ENCODE peak calls at places on chromosomes 5 and 9, in ten cellular contexts. H is CD4-positive, alpha-beta T cell; F is pancreas; O is astrocyte of the cerebellum; M is OCI-LY7; U is glutamatergic neuron; C is astrocyte of the spinal cord; Q is HFF-Myc; P is adrenal gland; S is cardiac muscle cell. G is an unnamed sample.

GRCh38 chr5:180067986-180068385 is 3.6 kb downstream of the RNF130 start:
- DNase-seq in H (no peak), F (no peak), O (no peak), M (no peak), U (no peak), C (no peak), Q (no peak), P (no peak), S (no peak), G (peak)

GRCh38 chr5:40027395-40027794 is 602.6 kb upstream of the DAB2 start:
- DNase-seq in H (no peak), F (no peak), O (no peak), M (no peak), U (no peak), C (no peak), Q (no peak), P (no peak), S (no peak), G (no peak)

GRCh38 chr9:125397736-125398135 is 136.1 kb downstream of the GAPVD1 start:
- DNase-seq in H (no peak), F (no peak), O (no peak), M (no peak), U (no peak), C (no peak), Q (no peak), P (no peak), S (no peak), G (no peak)

GRCh38 chr5:147699496-147700088 is 82.9 kb downstream of the JAKMIP2 start:
- DNase-seq in H (no peak), F (no peak), O (no peak), M (no peak), U (no peak), C (no peak), Q (no peak), P (no peak), S (no peak), G (no peak)

GRCh38 chr5:142938201-142938600 is 168.0 kb downstream of the ARHGAP26 start:
- DNase-seq in H (no peak), F (no peak), O (no peak), M (no peak), U (no peak), C (no peak), Q (no peak), P (no peak), S (no peak), G (no peak)

GRCh38 chr5:174533771-174534221 is 190.6 kb upstream of the MSX2 start:
- DNase-seq in H (no peak), F (no peak), O (peak), M (no peak), U (no peak), C (peak), Q (peak), P (no peak), S (no peak), G (no peak)

GRCh38 chr9:35510745-35511428 is 21.0 kb downstream of the RUSC2 start:
- DNase-seq in H (no peak), F (no peak), O (peak), M (no peak), U (no peak), C (peak), Q (peak), P (peak), S (no peak), G (no peak)

GRCh38 chr5:132979367-132979935 is 16.0 kb upstream of the AFF4 start:
- DNase-seq in H (no peak), F (no peak), O (no peak), M (no peak), U (no peak), C (peak), Q (no peak), P (no peak), S (no peak), G (no peak)

GRCh38 chr5:139272471-139273321 is 20.8 kb upstream of the MATR3 start:
- DNase-seq in H (no peak), F (no peak), O (no peak), M (peak), U (no peak), C (peak), Q (no peak), P (no peak), S (no peak), G (peak)

GRCh38 chr5:151126199-151126645 is 31.4 kb downstream of the ANXA6 start:
- DNase-seq in H (peak), F (peak), O (peak), M (peak), U (peak), C (peak), Q (peak), P (peak), S (peak), G (peak)

GRCh38 chr5:75412111-75412990 is 75.3 kb downstream of the HMGCR start:
- DNase-seq in H (no peak), F (no peak), O (peak), M (no peak), U (no peak), C (peak), Q (no peak), P (no peak), S (no peak), G (no peak)

GRCh38 chr5:104088876-104089778 is 526.5 kb upstream of the NUDT12 start:
- DNase-seq in H (no peak), F (no peak), O (peak), M (no peak), U (no peak), C (peak), Q (no peak), P (no peak), S (no peak), G (peak)

GRCh38 chr9:72931437-72931836 is 21.4 kb downstream of the ALDH1A1 start:
- DNase-seq in H (no peak), F (no peak), O (no peak), M (no peak), U (no peak), C (no peak), Q (no peak), P (no peak), S (no peak), G (no peak)

GRCh38 chr9:132503116-132503515 is 79.3 kb upstream of the BARHL1 start:
- DNase-seq in H (no peak), F (no peak), O (no peak), M (no peak), U (no peak), C (no peak), Q (no peak), P (no peak), S (no peak), G (no peak)

GRCh38 chr5:173866249-173867172 is 21.6 kb upstream of the CPEB4 start:
- DNase-seq in H (no peak), F (no peak), O (no peak), M (no peak), U (peak), C (no peak), Q (no peak), P (no peak), S (no peak), G (no peak)

GRCh38 chr5:151926186-151926585 is 1.5 kb upstream of the GLRA1 start:
- DNase-seq in H (no peak), F (no peak), O (no peak), M (no peak), U (no peak), C (no peak), Q (no peak), P (no peak), S (no peak), G (no peak)

GRCh38 chr9:109167716-109168115 is 667 bp upstream of the FRRS1L start:
- DNase-seq in H (no peak), F (no peak), O (no peak), M (no peak), U (no peak), C (no peak), Q (no peak), P (no peak), S (no peak), G (no peak)

GRCh38 chr9:134371731-134372130 is 45.5 kb downstream of the RXRA start:
- DNase-seq in H (no peak), F (no peak), O (no peak), M (no peak), U (no peak), C (no peak), Q (no peak), P (peak), S (no peak), G (no peak)

GRCh38 chr5:135020111-135020895 is 13.7 kb downstream of the PITX1 start:
- DNase-seq in H (no peak), F (peak), O (no peak), M (no peak), U (peak), C (no peak), Q (no peak), P (no peak), S (no peak), G (no peak)

GRCh38 chr9:114350636-114351396 is 21.1 kb downstream of the ORM2 start:
- DNase-seq in H (no peak), F (no peak), O (no peak), M (no peak), U (no peak), C (no peak), Q (no peak), P (no peak), S (no peak), G (no peak)

GRCh38 chr5:180802325-180803180 is at the start of gene MGAT1:
- DNase-seq in H (peak), F (peak), O (no peak), M (peak), U (peak), C (peak), Q (no peak), P (peak), S (peak), G (peak)

GRCh38 chr5:158140120-158140778 is 281.3 kb upstream of the CLINT1 start:
- DNase-seq in H (no peak), F (no peak), O (no peak), M (no peak), U (peak), C (no peak), Q (no peak), P (peak), S (no peak), G (no peak)

GRCh38 chr9:88179080-88179521 is 40.8 kb upstream of the SPATA31C2 start:
- DNase-seq in H (no peak), F (no peak), O (no peak), M (no peak), U (no peak), C (no peak), Q (no peak), P (peak), S (no peak), G (no peak)

GRCh38 chr5:20353481-20353880 is 365.5 kb upstream of the CDH18 start:
- DNase-seq in H (no peak), F (no peak), O (no peak), M (no peak), U (no peak), C (no peak), Q (no peak), P (no peak), S (no peak), G (no peak)

GRCh38 chr9:95131023-95131943 is 186.2 kb downstream of the FANCC start:
- DNase-seq in H (peak), F (peak), O (peak), M (peak), U (peak), C (peak), Q (peak), P (peak), S (peak), G (peak)

GRCh38 chr9:132266017-132266416 is 88.8 kb downstream of the SETX start:
- DNase-seq in H (no peak), F (no peak), O (no peak), M (no peak), U (no peak), C (no peak), Q (no peak), P (no peak), S (no peak), G (no peak)

GRCh38 chr5:91318727-91319126 is 64.4 kb downstream of the ARRDC3 start:
- DNase-seq in H (no peak), F (no peak), O (no peak), M (no peak), U (no peak), C (no peak), Q (no peak), P (no peak), S (no peak), G (no peak)

GRCh38 chr5:96745844-96746531 is 61.8 kb downstream of the ERAP1 start:
- DNase-seq in H (no peak), F (no peak), O (no peak), M (no peak), U (no peak), C (no peak), Q (peak), P (no peak), S (no peak), G (peak)

GRCh38 chr9:83471223-83471622 is 67.0 kb downstream of the FRMD3 start:
- DNase-seq in H (no peak), F (no peak), O (no peak), M (no peak), U (no peak), C (no peak), Q (no peak), P (no peak), S (no peak), G (no peak)

GRCh38 chr5:149904977-149905376 is 39.6 kb downstream of the PDE6A start:
- DNase-seq in H (no peak), F (no peak), O (no peak), M (no peak), U (no peak), C (no peak), Q (no peak), P (no peak), S (no peak), G (no peak)

GRCh38 chr5:10585120-10585915 is 21.4 kb downstream of the ANKRD33B start:
- DNase-seq in H (no peak), F (no peak), O (no peak), M (no peak), U (no peak), C (no peak), Q (no peak), P (no peak), S (no peak), G (no peak)

GRCh38 chr5:120740989-120741388 is 276.9 kb downstream of the PRR16 start:
- DNase-seq in H (no peak), F (no peak), O (no peak), M (no peak), U (no peak), C (no peak), Q (no peak), P (no peak), S (no peak), G (no peak)

GRCh38 chr5:120730214-120730613 is 266.1 kb downstream of the PRR16 start:
- DNase-seq in H (no peak), F (no peak), O (no peak), M (no peak), U (no peak), C (no peak), Q (no peak), P (no peak), S (no peak), G (no peak)

GRCh38 chr5:120738568-120738967 is 274.5 kb downstream of the PRR16 start:
- DNase-seq in H (no peak), F (no peak), O (no peak), M (no peak), U (no peak), C (no peak), Q (no peak), P (no peak), S (no peak), G (no peak)

GRCh38 chr5:120734033-120734432 is 269.9 kb downstream of the PRR16 start:
- DNase-seq in H (no peak), F (no peak), O (peak), M (no peak), U (peak), C (peak), Q (peak), P (no peak), S (no peak), G (no peak)

DNA sequence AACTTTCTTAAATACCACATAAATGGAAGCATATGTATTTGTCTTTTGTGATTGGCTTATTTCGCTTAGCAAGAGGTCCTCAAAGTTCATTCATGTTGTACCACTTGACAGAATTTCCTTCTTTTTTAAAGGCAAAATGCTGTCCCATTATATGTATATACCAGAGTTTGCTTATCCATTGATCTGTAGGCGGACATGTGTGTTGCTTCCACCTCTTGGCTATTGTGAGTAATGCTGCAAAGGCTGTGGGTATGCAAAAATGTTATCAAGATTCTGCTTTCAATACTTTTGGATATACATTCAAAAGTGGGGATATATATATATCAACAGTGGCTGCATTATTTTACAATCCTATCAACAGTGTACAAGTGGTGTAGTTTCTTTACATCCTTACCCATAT is 271.0 kb downstream of the PRR16 start:
- DNase-seq in H (no peak), F (no peak), O (no peak), M (no peak), U (no peak), C (no peak), Q (no peak), P (no peak), S (no peak), G (no peak)
- TF ChIP-seq CTCF in H (no peak), F (no peak), O (no peak), M (no peak), U (no peak), C (peak), Q (no peak), P (no peak), S (no peak), G (no peak)

DNA sequence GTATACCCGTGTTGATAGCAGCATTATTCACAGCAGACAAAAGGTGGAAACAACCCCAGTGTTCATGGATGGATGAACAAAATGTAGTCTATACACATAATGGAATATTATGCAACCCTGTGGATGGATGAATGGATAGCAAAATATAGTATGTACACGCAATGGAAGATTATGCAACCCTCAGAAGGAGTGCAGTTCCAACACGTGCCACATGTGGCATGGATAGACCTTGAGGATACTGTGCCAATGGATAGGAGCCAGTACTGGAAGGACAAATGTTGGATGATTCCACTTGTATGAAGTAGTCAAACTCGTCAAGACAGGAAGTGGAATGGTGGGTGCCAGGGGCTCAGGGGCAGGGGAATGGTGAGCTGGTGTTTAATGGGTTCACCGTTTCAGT is 44.9 kb downstream of the PLEKHG4B start:
- DNase-seq in H (no peak), F (no peak), O (no peak), M (no peak), U (no peak), C (no peak), Q (no peak), P (no peak), S (no peak), G (peak)
- TF ChIP-seq CTCF in H (no peak), F (no peak), O (no peak), M (no peak), U (no peak), C (no peak), Q (no peak), P (no peak), S (no peak), G (no peak)

GRCh38 chr9:137301086-137301947 is 754 bp downstream of the NRARP start:
- DNase-seq in H (no peak), F (peak), O (no peak), M (no peak), U (peak), C (peak), Q (no peak), P (no peak), S (peak), G (peak)
- TF ChIP-seq CTCF in H (no peak), F (no peak), O (no peak), M (peak), U (no peak), C (peak), Q (no peak), P (no peak), S (no peak), G (no peak)

DNA sequence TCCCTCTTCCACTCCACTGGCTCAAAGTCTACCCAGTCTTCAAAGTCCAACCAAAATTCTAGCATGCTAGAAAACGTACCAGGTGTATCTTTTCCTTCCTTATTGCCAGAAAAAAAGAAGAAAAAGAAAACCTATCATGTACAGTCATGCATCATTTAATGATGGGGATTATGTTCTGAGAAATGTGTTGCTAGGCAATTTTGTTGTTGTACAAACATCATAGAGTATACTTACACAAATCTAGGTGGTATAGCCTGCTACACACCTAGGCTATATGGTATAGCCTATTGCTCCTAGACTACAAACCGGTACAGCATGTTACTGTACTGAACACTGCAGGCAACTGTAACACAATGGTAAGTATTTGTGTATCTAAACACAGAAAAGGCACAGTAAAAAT is 104.8 kb downstream of the SREK1 start:
- DNase-seq in H (no peak), F (no peak), O (no peak), M (no peak), U (no peak), C (no peak), Q (no peak), P (no peak), S (no peak), G (no peak)
- TF ChIP-seq CTCF in H (no peak), F (no peak), O (no peak), M (no peak), U (no peak), C (no peak), Q (no peak), P (no peak), S (no peak), G (no peak)